ENCODE peak calls at places on chromosomes 13 and 19, in six cellular contexts. G is fibroblast of gingiva; J is CD4-positive, alpha-beta memory T cell; T is naive thymus-derived CD8-positive, alpha-beta T cell; N is progenitor cell of endocrine pancreas; K is activated CD8-positive, alpha-beta T cell treated with anti-CD3 and anti-CD28 coated beads, Interleukin-2, amount 10 ng/mL, durations not matched to agents 7 days and 5 days. B is an unnamed sample.

GRCh38 chr19:41351339-41352245 is 2.1 kb downstream of the TGFB1 start:
- DNase-seq in G (no peak), J (peak; percentile 90), T (peak; percentile 85), N (no peak), K (peak; percentile 89), B (peak; percentile 87)

GRCh38 chr19:47458672-47459071 is 13.0 kb downstream of the SLC8A2 start:
- DNase-seq in G (no peak), J (no peak), T (no peak), N (no peak), K (no peak), B (no peak)

GRCh38 chr13:40578055-40578454 is 88.4 kb downstream of the FOXO1 start:
- DNase-seq in G (no peak), J (no peak), T (no peak), N (no peak), K (peak; percentile 13), B (no peak)

GRCh38 chr13:34620073-34620858 is 321.8 kb upstream of the NBEA start:
- DNase-seq in G (no peak), J (no peak), T (no peak), N (no peak), K (no peak), B (no peak)

GRCh38 chr13:65497265-65497664 is 1732.9 kb downstream of the PCDH9 start:
- DNase-seq in G (no peak), J (no peak), T (no peak), N (no peak), K (no peak), B (no peak)

GRCh38 chr19:1170938-1171754 is 2.9 kb downstream of the SBNO2 start:
- DNase-seq in G (no peak), J (no peak), T (no peak), N (no peak), K (no peak), B (no peak)

GRCh38 chr19:19232231-19232630 is 20.5 kb downstream of the NCAN start:
- DNase-seq in G (no peak), J (no peak), T (no peak), N (no peak), K (no peak), B (no peak)

GRCh38 chr13:42569576-42570344 is 4.2 kb upstream of the TNFSF11 start:
- DNase-seq in G (no peak), J (no peak), T (no peak), N (no peak), K (no peak), B (no peak)

GRCh38 chr13:79874396-79875360 is 393.7 kb downstream of the NDFIP2 start:
- DNase-seq in G (no peak), J (no peak), T (no peak), N (no peak), K (no peak), B (no peak)

GRCh38 chr13:25905411-25906010 is 146.3 kb downstream of the SHISA2 start:
- DNase-seq in G (no peak), J (no peak), T (no peak), N (no peak), K (no peak), B (no peak)

GRCh38 chr19:23481043-23481442 is 85.8 kb upstream of the ZNF91 start:
- DNase-seq in G (no peak), J (no peak), T (no peak), N (no peak), K (no peak), B (no peak)

GRCh38 chr13:91946498-91947070 is 548.2 kb downstream of the GPC5 start:
- DNase-seq in G (no peak), J (no peak), T (no peak), N (no peak), K (no peak), B (no peak)

GRCh38 chr13:110415669-110416068 is 108.6 kb downstream of the COL4A2 start:
- DNase-seq in G (no peak), J (no peak), T (no peak), N (no peak), K (no peak), B (no peak)

GRCh38 chr19:12194827-12195500 is 32.1 kb downstream of the ZNF136 start:
- DNase-seq in G (no peak), J (peak; percentile 43), T (peak; percentile 84), N (no peak), K (peak; percentile 64), B (peak; percentile 32)

GRCh38 chr13:67343777-67344176 is 113.6 kb upstream of the PCDH9 start:
- DNase-seq in G (no peak), J (no peak), T (no peak), N (no peak), K (no peak), B (no peak)

GRCh38 chr19:55197531-55197930 is 11.8 kb downstream of the PTPRH start:
- DNase-seq in G (no peak), J (no peak), T (no peak), N (no peak), K (no peak), B (no peak)

GRCh38 chr19:51418707-51419106 is 1.3 kb upstream of the SIGLEC10 start:
- DNase-seq in G (no peak), J (no peak), T (no peak), N (no peak), K (no peak), B (no peak)

GRCh38 chr13:51999525-51999924 is 11.7 kb downstream of the ATP7B start:
- DNase-seq in G (no peak), J (no peak), T (no peak), N (no peak), K (no peak), B (no peak)

GRCh38 chr13:109700176-109700575 is 86.2 kb downstream of the IRS2 start:
- DNase-seq in G (peak; percentile 24), J (no peak), T (no peak), N (no peak), K (no peak), B (no peak)

GRCh38 chr19:24078688-24079087 is 8.3 kb upstream of the ZNF254 start:
- DNase-seq in G (no peak), J (no peak), T (no peak), N (no peak), K (no peak), B (no peak)